ENCODE peak calls at places on chromosome 18, in ten cellular contexts. V is nucleus accumbens, O is SW480, Q is HEK293T, P is HAP-1, N is mesendoderm, Z is NCI-H1105, H is AG08396, M is SJSA1, J is activated T-helper 1 cell treated with Interleukin-2 at 50 U/mL for 16 hours. T is an unnamed sample.

GRCh38 chr18:77113361-77114069 is 19.1 kb downstream of the MBP start:
- DNase-seq in V (no peak), O (no peak), Q (no peak), P (no peak), N (peak), Z (no peak), H (no peak), M (peak), J (no peak), T (no peak)

GRCh38 chr18:9827856-9828793 is 57.6 kb upstream of the TXNDC2 start:
- DNase-seq in V (no peak), O (no peak), Q (no peak), P (no peak), N (no peak), Z (no peak), H (peak), M (peak), J (no peak), T (no peak)

GRCh38 chr18:67783215-67783946 is 266.9 kb upstream of the DSEL start:
- DNase-seq in V (no peak), O (peak), Q (no peak), P (no peak), N (peak), Z (no peak), H (peak), M (no peak), J (no peak), T (no peak)

GRCh38 chr18:71450258-71450657 is 1093.9 kb downstream of the CBLN2 start:
- DNase-seq in V (no peak), O (no peak), Q (no peak), P (no peak), N (no peak), Z (peak), H (no peak), M (no peak), J (no peak), T (no peak)

GRCh38 chr18:72866901-72867701 is 686 bp downstream of the NETO1 start:
- DNase-seq in V (no peak), O (no peak), Q (no peak), P (no peak), N (peak), Z (peak), H (peak), M (no peak), J (no peak), T (no peak)

GRCh38 chr18:55999641-56000040 is 411.6 kb upstream of the TCF4 start:
- DNase-seq in V (no peak), O (no peak), Q (no peak), P (no peak), N (no peak), Z (no peak), H (no peak), M (no peak), J (no peak), T (no peak)

GRCh38 chr18:48879008-48879431 is 71.7 kb downstream of the SMAD7 start:
- DNase-seq in V (no peak), O (no peak), Q (no peak), P (no peak), N (peak), Z (no peak), H (no peak), M (no peak), J (no peak), T (no peak)

GRCh38 chr18:63832470-63832869 is 55.0 kb upstream of the SERPINB2 start:
- DNase-seq in V (no peak), O (no peak), Q (no peak), P (no peak), N (no peak), Z (no peak), H (peak), M (no peak), J (no peak), T (no peak)

GRCh38 chr18:41391616-41392610 is 563.1 kb upstream of the PIK3C3 start:
- DNase-seq in V (no peak), O (peak), Q (peak), P (peak), N (peak), Z (peak), H (peak), M (peak), J (no peak), T (no peak)

GRCh38 chr18:50560681-50561629 is 1.1 kb downstream of the MAPK4 start:
- DNase-seq in V (no peak), O (peak), Q (peak), P (peak), N (peak), Z (peak), H (no peak), M (no peak), J (no peak), T (no peak)

GRCh38 chr18:45566025-45566740 is 49.1 kb upstream of the SLC14A2 start:
- DNase-seq in V (no peak), O (no peak), Q (no peak), P (no peak), N (peak), Z (no peak), H (peak), M (peak), J (no peak), T (no peak)

GRCh38 chr18:50128506-50129271 is 66.3 kb downstream of the MYO5B start:
- DNase-seq in V (no peak), O (peak), Q (no peak), P (peak), N (no peak), Z (no peak), H (no peak), M (no peak), J (no peak), T (no peak)

GRCh38 chr18:77012751-77013550 is 119.6 kb downstream of the MBP start:
- DNase-seq in V (no peak), O (no peak), Q (no peak), P (no peak), N (no peak), Z (no peak), H (no peak), M (no peak), J (no peak), T (no peak)

GRCh38 chr18:46035701-46036680 is 36.1 kb downstream of the PSTPIP2 start:
- DNase-seq in V (no peak), O (no peak), Q (no peak), P (no peak), N (no peak), Z (no peak), H (peak), M (no peak), J (no peak), T (no peak)

GRCh38 chr18:44802508-44802907 is 121.8 kb downstream of the SETBP1 start:
- DNase-seq in V (no peak), O (no peak), Q (no peak), P (no peak), N (no peak), Z (no peak), H (no peak), M (no peak), J (no peak), T (no peak)

GRCh38 chr18:67875936-67876335 is 359.4 kb upstream of the DSEL start:
- DNase-seq in V (no peak), O (peak), Q (no peak), P (no peak), N (no peak), Z (no peak), H (no peak), M (no peak), J (no peak), T (no peak)

GRCh38 chr18:55838322-55838721 is 250.3 kb upstream of the TCF4 start:
- DNase-seq in V (no peak), O (no peak), Q (no peak), P (no peak), N (peak), Z (no peak), H (no peak), M (no peak), J (no peak), T (no peak)

GRCh38 chr18:46042571-46043123 is 29.4 kb downstream of the PSTPIP2 start:
- DNase-seq in V (no peak), O (peak), Q (no peak), P (peak), N (peak), Z (no peak), H (peak), M (peak), J (no peak), T (no peak)

GRCh38 chr18:50817898-50818250 is 1.9 kb downstream of the MRO start:
- DNase-seq in V (no peak), O (no peak), Q (no peak), P (no peak), N (no peak), Z (no peak), H (no peak), M (no peak), J (no peak), T (no peak)

GRCh38 chr18:23864620-23865019 is 149.9 kb upstream of the TTC39C start:
- DNase-seq in V (no peak), O (no peak), Q (no peak), P (no peak), N (no peak), Z (no peak), H (no peak), M (no peak), J (no peak), T (peak)

GRCh38 chr18:61546598-61546997 is 213.4 kb downstream of the CDH20 start:
- DNase-seq in V (no peak), O (no peak), Q (no peak), P (no peak), N (no peak), Z (no peak), H (peak), M (no peak), J (no peak), T (no peak)

GRCh38 chr18:44818148-44818547 is 137.5 kb downstream of the SETBP1 start:
- DNase-seq in V (no peak), O (no peak), Q (no peak), P (no peak), N (no peak), Z (no peak), H (no peak), M (no peak), J (no peak), T (no peak)

GRCh38 chr18:70423120-70423519 is 134.3 kb downstream of the SOCS6 start:
- DNase-seq in V (no peak), O (no peak), Q (no peak), P (no peak), N (no peak), Z (no peak), H (no peak), M (peak), J (no peak), T (no peak)

GRCh38 chr18:59921384-59921891 is 21.6 kb downstream of the PMAIP1 start:
- DNase-seq in V (no peak), O (no peak), Q (no peak), P (no peak), N (no peak), Z (no peak), H (no peak), M (peak), J (no peak), T (peak)

GRCh38 chr18:9097349-9097748 is 5.2 kb upstream of the NDUFV2 start:
- DNase-seq in V (no peak), O (no peak), Q (no peak), P (no peak), N (no peak), Z (no peak), H (no peak), M (no peak), J (no peak), T (no peak)

GRCh38 chr18:77032121-77032758 is 100.3 kb downstream of the MBP start:
- DNase-seq in V (no peak), O (no peak), Q (no peak), P (no peak), N (no peak), Z (no peak), H (no peak), M (no peak), J (no peak), T (no peak)

GRCh38 chr18:24632158-24632988 is 171.9 kb downstream of the HRH4 start:
- DNase-seq in V (no peak), O (no peak), Q (no peak), P (no peak), N (no peak), Z (no peak), H (no peak), M (no peak), J (no peak), T (no peak)

T was measured in effector memory CD4-positive, alpha-beta T cell.